ENCODE peak calls at places on chromosomes 12 and 14, in ten cellular contexts. One of them, this sample, is unnamed.

GRCh38 chr14:96827310-96827709 is 30.1 kb downstream of the VRK1 start:
- DNase-seq in NAMALWA: no peak
- DNase-seq in anterior cingulate cortex: no peak
- DNase-seq in T-helper 1 cell: no peak
- DNase-seq in ureter: no peak
- DNase-seq in iPS DF 19.7: no peak
- DNase-seq in CMK: no peak
- DNase-seq in EL: no peak
- DNase-seq in OCI-LY7: no peak
- DNase-seq in CD8-positive, alpha-beta memory T cell: no peak
- DNase-seq in this sample: no peak

GRCh38 chr12:9109737-9110491 is 5.8 kb downstream of the A2M start:
- DNase-seq in NAMALWA: no peak
- DNase-seq in anterior cingulate cortex: no peak
- DNase-seq in T-helper 1 cell: no peak
- DNase-seq in ureter: no peak
- DNase-seq in iPS DF 19.7: no peak
- DNase-seq in CMK: no peak
- DNase-seq in EL: no peak
- DNase-seq in OCI-LY7: no peak
- DNase-seq in CD8-positive, alpha-beta memory T cell: no peak
- DNase-seq in this sample: no peak

GRCh38 chr14:69346710-69347109 is 51.4 kb downstream of the ERH start:
- DNase-seq in NAMALWA: no peak
- DNase-seq in anterior cingulate cortex: no peak
- DNase-seq in T-helper 1 cell: no peak
- DNase-seq in ureter: no peak
- DNase-seq in iPS DF 19.7: no peak
- DNase-seq in CMK: no peak
- DNase-seq in EL: peak
- DNase-seq in OCI-LY7: no peak
- DNase-seq in CD8-positive, alpha-beta memory T cell: no peak
- DNase-seq in this sample: peak

GRCh38 chr12:71731439-71732356 is 23.0 kb upstream of the RAB21 start:
- DNase-seq in NAMALWA: peak
- DNase-seq in anterior cingulate cortex: no peak
- DNase-seq in T-helper 1 cell: no peak
- DNase-seq in ureter: no peak
- DNase-seq in iPS DF 19.7: no peak
- DNase-seq in CMK: no peak
- DNase-seq in EL: peak
- DNase-seq in OCI-LY7: peak
- DNase-seq in CD8-positive, alpha-beta memory T cell: no peak
- DNase-seq in this sample: peak

GRCh38 chr12:14257303-14257733 is 108.2 kb upstream of the ATF7IP start:
- DNase-seq in NAMALWA: no peak
- DNase-seq in anterior cingulate cortex: no peak
- DNase-seq in T-helper 1 cell: no peak
- DNase-seq in ureter: no peak
- DNase-seq in iPS DF 19.7: no peak
- DNase-seq in CMK: no peak
- DNase-seq in EL: no peak
- DNase-seq in OCI-LY7: no peak
- DNase-seq in CD8-positive, alpha-beta memory T cell: no peak
- DNase-seq in this sample: no peak

GRCh38 chr14:92924247-92924646 is 1.3 kb downstream of the CHGA start:
- DNase-seq in NAMALWA: peak
- DNase-seq in anterior cingulate cortex: no peak
- DNase-seq in T-helper 1 cell: no peak
- DNase-seq in ureter: no peak
- DNase-seq in iPS DF 19.7: no peak
- DNase-seq in CMK: no peak
- DNase-seq in EL: no peak
- DNase-seq in OCI-LY7: peak
- DNase-seq in CD8-positive, alpha-beta memory T cell: no peak
- DNase-seq in this sample: peak

GRCh38 chr12:89389755-89390661 is 37.7 kb upstream of the DUSP6 start:
- DNase-seq in NAMALWA: no peak
- DNase-seq in anterior cingulate cortex: no peak
- DNase-seq in T-helper 1 cell: no peak
- DNase-seq in ureter: no peak
- DNase-seq in iPS DF 19.7: no peak
- DNase-seq in CMK: no peak
- DNase-seq in EL: peak
- DNase-seq in OCI-LY7: no peak
- DNase-seq in CD8-positive, alpha-beta memory T cell: no peak
- DNase-seq in this sample: no peak

GRCh38 chr12:64655141-64655540 is 44.8 kb downstream of the RASSF3 start:
- DNase-seq in NAMALWA: no peak
- DNase-seq in anterior cingulate cortex: no peak
- DNase-seq in T-helper 1 cell: no peak
- DNase-seq in ureter: no peak
- DNase-seq in iPS DF 19.7: no peak
- DNase-seq in CMK: no peak
- DNase-seq in EL: no peak
- DNase-seq in OCI-LY7: no peak
- DNase-seq in CD8-positive, alpha-beta memory T cell: no peak
- DNase-seq in this sample: no peak

GRCh38 chr14:74504874-74505617 is 11.5 kb downstream of the ISCA2 start:
- DNase-seq in NAMALWA: no peak
- DNase-seq in anterior cingulate cortex: no peak
- DNase-seq in T-helper 1 cell: no peak
- DNase-seq in ureter: no peak
- DNase-seq in iPS DF 19.7: no peak
- DNase-seq in CMK: no peak
- DNase-seq in EL: no peak
- DNase-seq in OCI-LY7: no peak
- DNase-seq in CD8-positive, alpha-beta memory T cell: no peak
- DNase-seq in this sample: no peak

GRCh38 chr12:12803186-12803585 is 10.0 kb upstream of the DDX47 start:
- DNase-seq in NAMALWA: peak
- DNase-seq in anterior cingulate cortex: no peak
- DNase-seq in T-helper 1 cell: no peak
- DNase-seq in ureter: peak
- DNase-seq in iPS DF 19.7: no peak
- DNase-seq in CMK: no peak
- DNase-seq in EL: peak
- DNase-seq in OCI-LY7: peak
- DNase-seq in CD8-positive, alpha-beta memory T cell: peak
- DNase-seq in this sample: peak

GRCh38 chr12:49762468-49762847 is 21.1 kb downstream of the TMBIM6 start:
- DNase-seq in NAMALWA: no peak
- DNase-seq in anterior cingulate cortex: no peak
- DNase-seq in T-helper 1 cell: no peak
- DNase-seq in ureter: no peak
- DNase-seq in iPS DF 19.7: no peak
- DNase-seq in CMK: no peak
- DNase-seq in EL: no peak
- DNase-seq in OCI-LY7: no peak
- DNase-seq in CD8-positive, alpha-beta memory T cell: no peak
- DNase-seq in this sample: no peak

GRCh38 chr14:89307409-89307808 is 109.6 kb downstream of the FOXN3 start:
- DNase-seq in NAMALWA: no peak
- DNase-seq in anterior cingulate cortex: no peak
- DNase-seq in T-helper 1 cell: no peak
- DNase-seq in ureter: no peak
- DNase-seq in iPS DF 19.7: no peak
- DNase-seq in CMK: no peak
- DNase-seq in EL: no peak
- DNase-seq in OCI-LY7: peak
- DNase-seq in CD8-positive, alpha-beta memory T cell: no peak
- DNase-seq in this sample: no peak

GRCh38 chr12:26162905-26163304 is 32.5 kb upstream of the SSPN start:
- DNase-seq in NAMALWA: no peak
- DNase-seq in anterior cingulate cortex: no peak
- DNase-seq in T-helper 1 cell: no peak
- DNase-seq in ureter: no peak
- DNase-seq in iPS DF 19.7: no peak
- DNase-seq in CMK: no peak
- DNase-seq in EL: no peak
- DNase-seq in OCI-LY7: no peak
- DNase-seq in CD8-positive, alpha-beta memory T cell: no peak
- DNase-seq in this sample: no peak

GRCh38 chr12:125140239-125140917 is 75.1 kb downstream of the AACS start:
- DNase-seq in NAMALWA: no peak
- DNase-seq in anterior cingulate cortex: no peak
- DNase-seq in T-helper 1 cell: no peak
- DNase-seq in ureter: no peak
- DNase-seq in iPS DF 19.7: no peak
- DNase-seq in CMK: no peak
- DNase-seq in EL: no peak
- DNase-seq in OCI-LY7: no peak
- DNase-seq in CD8-positive, alpha-beta memory T cell: no peak
- DNase-seq in this sample: no peak

GRCh38 chr14:83463500-83464098 is 1929.9 kb upstream of the SEL1L start:
- DNase-seq in NAMALWA: peak
- DNase-seq in anterior cingulate cortex: peak
- DNase-seq in T-helper 1 cell: no peak
- DNase-seq in ureter: no peak
- DNase-seq in iPS DF 19.7: peak
- DNase-seq in CMK: peak
- DNase-seq in EL: peak
- DNase-seq in OCI-LY7: peak
- DNase-seq in CD8-positive, alpha-beta memory T cell: no peak
- DNase-seq in this sample: peak

GRCh38 chr12:87428701-87429277 is 600.4 kb downstream of the C12orf50 start:
- DNase-seq in NAMALWA: no peak
- DNase-seq in anterior cingulate cortex: no peak
- DNase-seq in T-helper 1 cell: no peak
- DNase-seq in ureter: no peak
- DNase-seq in iPS DF 19.7: no peak
- DNase-seq in CMK: no peak
- DNase-seq in EL: no peak
- DNase-seq in OCI-LY7: no peak
- DNase-seq in CD8-positive, alpha-beta memory T cell: no peak
- DNase-seq in this sample: no peak

GRCh38 chr12:89073659-89074058 is 278.6 kb downstream of the DUSP6 start:
- DNase-seq in NAMALWA: no peak
- DNase-seq in anterior cingulate cortex: no peak
- DNase-seq in T-helper 1 cell: no peak
- DNase-seq in ureter: no peak
- DNase-seq in iPS DF 19.7: no peak
- DNase-seq in CMK: no peak
- DNase-seq in EL: no peak
- DNase-seq in OCI-LY7: no peak
- DNase-seq in CD8-positive, alpha-beta memory T cell: no peak
- DNase-seq in this sample: no peak

GRCh38 chr12:109740694-109741245 is 27.1 kb downstream of the FAM222A start:
- DNase-seq in NAMALWA: no peak
- DNase-seq in anterior cingulate cortex: no peak
- DNase-seq in T-helper 1 cell: no peak
- DNase-seq in ureter: no peak
- DNase-seq in iPS DF 19.7: no peak
- DNase-seq in CMK: no peak
- DNase-seq in EL: no peak
- DNase-seq in OCI-LY7: no peak
- DNase-seq in CD8-positive, alpha-beta memory T cell: peak
- DNase-seq in this sample: no peak

GRCh38 chr12:100383586-100384548 is 27.0 kb downstream of the SLC17A8 start:
- DNase-seq in NAMALWA: no peak
- DNase-seq in anterior cingulate cortex: no peak
- DNase-seq in T-helper 1 cell: no peak
- DNase-seq in ureter: no peak
- DNase-seq in iPS DF 19.7: no peak
- DNase-seq in CMK: no peak
- DNase-seq in EL: no peak
- DNase-seq in OCI-LY7: no peak
- DNase-seq in CD8-positive, alpha-beta memory T cell: no peak
- DNase-seq in this sample: no peak

GRCh38 chr14:103594265-103594664 is 31.5 kb downstream of the COA8 start:
- DNase-seq in NAMALWA: no peak
- DNase-seq in anterior cingulate cortex: peak
- DNase-seq in T-helper 1 cell: no peak
- DNase-seq in ureter: no peak
- DNase-seq in iPS DF 19.7: no peak
- DNase-seq in CMK: no peak
- DNase-seq in EL: peak
- DNase-seq in OCI-LY7: no peak
- DNase-seq in CD8-positive, alpha-beta memory T cell: no peak
- DNase-seq in this sample: no peak

GRCh38 chr14:95265106-95266094 is 54.3 kb downstream of the CLMN start:
- DNase-seq in NAMALWA: peak
- DNase-seq in anterior cingulate cortex: no peak
- DNase-seq in T-helper 1 cell: no peak
- DNase-seq in ureter: peak
- DNase-seq in iPS DF 19.7: no peak
- DNase-seq in CMK: no peak
- DNase-seq in EL: peak
- DNase-seq in OCI-LY7: peak
- DNase-seq in CD8-positive, alpha-beta memory T cell: no peak
- DNase-seq in this sample: peak

GRCh38 chr14:105045710-105046326 is 19.4 kb downstream of the GPR132 start:
- DNase-seq in NAMALWA: peak
- DNase-seq in anterior cingulate cortex: peak
- DNase-seq in T-helper 1 cell: peak
- DNase-seq in ureter: peak
- DNase-seq in iPS DF 19.7: no peak
- DNase-seq in CMK: peak
- DNase-seq in EL: peak
- DNase-seq in OCI-LY7: peak
- DNase-seq in CD8-positive, alpha-beta memory T cell: peak
- DNase-seq in this sample: peak

GRCh38 chr14:92888896-92889295 is 34.1 kb upstream of the CHGA start:
- DNase-seq in NAMALWA: no peak
- DNase-seq in anterior cingulate cortex: no peak
- DNase-seq in T-helper 1 cell: no peak
- DNase-seq in ureter: no peak
- DNase-seq in iPS DF 19.7: no peak
- DNase-seq in CMK: no peak
- DNase-seq in EL: no peak
- DNase-seq in OCI-LY7: no peak
- DNase-seq in CD8-positive, alpha-beta memory T cell: no peak
- DNase-seq in this sample: no peak

GRCh38 chr14:55724736-55725135 is 144.7 kb downstream of the KTN1 start:
- DNase-seq in NAMALWA: no peak
- DNase-seq in anterior cingulate cortex: no peak
- DNase-seq in T-helper 1 cell: no peak
- DNase-seq in ureter: no peak
- DNase-seq in iPS DF 19.7: no peak
- DNase-seq in CMK: no peak
- DNase-seq in EL: no peak
- DNase-seq in OCI-LY7: no peak
- DNase-seq in CD8-positive, alpha-beta memory T cell: no peak
- DNase-seq in this sample: no peak

GRCh38 chr12:53232641-53233538 is 881 bp upstream of the RARG start:
- DNase-seq in NAMALWA: no peak
- DNase-seq in anterior cingulate cortex: peak
- DNase-seq in T-helper 1 cell: peak
- DNase-seq in ureter: peak
- DNase-seq in iPS DF 19.7: no peak
- DNase-seq in CMK: no peak
- DNase-seq in EL: peak
- DNase-seq in OCI-LY7: no peak
- DNase-seq in CD8-positive, alpha-beta memory T cell: peak
- DNase-seq in this sample: peak

GRCh38 chr12:57521475-57522018 is 1.1 kb upstream of the MBD6 start:
- DNase-seq in NAMALWA: no peak
- DNase-seq in anterior cingulate cortex: peak
- DNase-seq in T-helper 1 cell: no peak
- DNase-seq in ureter: peak
- DNase-seq in iPS DF 19.7: no peak
- DNase-seq in CMK: no peak
- DNase-seq in EL: peak
- DNase-seq in OCI-LY7: no peak
- DNase-seq in CD8-positive, alpha-beta memory T cell: peak
- DNase-seq in this sample: peak

GRCh38 chr12:119412811-119413794 is 78.6 kb downstream of the CCDC60 start:
- DNase-seq in NAMALWA: peak
- DNase-seq in anterior cingulate cortex: peak
- DNase-seq in T-helper 1 cell: no peak
- DNase-seq in ureter: peak
- DNase-seq in iPS DF 19.7: peak
- DNase-seq in CMK: peak
- DNase-seq in EL: peak
- DNase-seq in OCI-LY7: peak
- DNase-seq in CD8-positive, alpha-beta memory T cell: no peak
- DNase-seq in this sample: peak

This sample was measured in RPMI8226.